ENCODE peak calls at places on chromosomes 11 and 22, in four cellular contexts. I is testis, F is breast epithelium, N is ovary. L is an unnamed sample.

GRCh38 chr11:8584511-8584910 is 9.5 kb downstream of the STK33 start:
- DNase-seq in I (no peak), F (no peak), N (no peak), L (no peak)

GRCh38 chr22:19940536-19941364 is 822 bp upstream of the COMT start:
- DNase-seq in I (no peak), F (no peak), N (peak), L (no peak)

GRCh38 chr22:17920992-17921650 is 103.2 kb downstream of the MICAL3 start:
- DNase-seq in I (no peak), F (no peak), N (no peak), L (no peak)

GRCh38 chr11:75320046-75320618 is 31.3 kb downstream of the ARRB1 start:
- DNase-seq in I (no peak), F (no peak), N (peak), L (no peak)

GRCh38 chr11:19432370-19433163 is 191.8 kb upstream of the E2F8 start:
- DNase-seq in I (no peak), F (no peak), N (no peak), L (peak)

GRCh38 chr22:27264184-27264583 is 537.4 kb downstream of the MN1 start:
- DNase-seq in I (no peak), F (no peak), N (no peak), L (no peak)

GRCh38 chr11:12275818-12276217 is 101.6 kb upstream of the PARVA start:
- DNase-seq in I (no peak), F (no peak), N (peak), L (no peak)

GRCh38 chr22:18095101-18095805 is 15.4 kb upstream of the TUBA8 start:
- DNase-seq in I (no peak), F (no peak), N (no peak), L (no peak)

GRCh38 chr11:60951909-60952741 is at the start of gene SLC15A3:
- DNase-seq in I (peak), F (peak), N (peak), L (peak)

GRCh38 chr11:10605941-10606381 is 37.5 kb upstream of the LYVE1 start:
- DNase-seq in I (peak), F (no peak), N (peak), L (no peak)

GRCh38 chr11:111934301-111934700 is 2.8 kb upstream of the DIXDC1 start:
- DNase-seq in I (no peak), F (no peak), N (no peak), L (no peak)

GRCh38 chr22:46578824-46579561 is 41.2 kb upstream of the GRAMD4 start:
- DNase-seq in I (no peak), F (no peak), N (no peak), L (peak)

GRCh38 chr11:45145083-45145420 is 1.4 kb upstream of the PRDM11 start:
- DNase-seq in I (no peak), F (no peak), N (no peak), L (no peak)

GRCh38 chr11:3341298-3341697 is 37.6 kb downstream of the ZNF195 start:
- DNase-seq in I (peak), F (peak), N (peak), L (peak)

GRCh38 chr11:10302744-10303557 is 1.9 kb upstream of the ADM start:
- DNase-seq in I (peak), F (peak), N (peak), L (peak)

DNA sequence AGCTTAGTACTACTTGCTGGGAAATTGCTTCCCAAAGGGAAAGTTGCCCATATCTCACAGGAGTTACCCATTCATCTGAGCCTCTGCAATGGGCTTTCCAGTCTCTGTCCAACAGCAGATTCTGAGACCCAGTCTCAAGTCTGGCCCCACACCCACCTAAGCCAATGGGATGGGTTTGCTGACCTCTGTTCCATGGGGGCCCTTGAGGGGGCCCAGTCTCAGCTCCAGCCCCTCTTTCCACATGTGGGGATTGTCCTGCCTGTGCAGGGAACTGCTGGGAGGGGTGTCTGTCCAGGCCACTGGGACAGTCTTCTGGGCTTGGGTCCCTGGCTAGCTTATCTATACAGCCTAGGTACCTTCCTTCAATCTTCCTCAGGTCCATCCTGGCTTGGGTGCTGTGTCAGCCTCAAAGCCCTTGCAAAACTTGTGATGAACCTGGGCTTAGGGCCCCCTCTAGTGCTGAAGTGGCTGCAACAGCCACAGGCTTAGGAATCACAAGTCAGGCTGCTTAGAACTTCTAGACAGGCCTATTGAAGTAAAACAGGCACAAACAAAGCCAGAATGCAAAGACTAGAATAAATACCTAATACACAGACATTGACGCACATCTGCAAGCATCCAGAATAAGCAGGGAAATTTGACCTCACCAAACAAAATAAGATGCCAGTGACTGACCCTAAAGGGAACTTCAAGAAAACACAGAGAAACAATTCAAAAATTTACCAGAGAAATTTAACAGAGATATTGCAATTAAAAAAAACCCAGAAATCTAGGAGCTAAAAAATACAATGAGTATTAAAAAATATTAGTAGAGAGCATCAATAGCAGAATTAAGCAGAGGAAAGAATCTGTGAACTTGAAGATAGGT is 11.7 kb upstream of the PATL1 start:
- DNase-seq in I (peak), F (peak), N (peak), L (peak)
- TF ChIP-seq POLR2A in I (no peak), F (no peak), N (no peak), L (no peak)

DNA sequence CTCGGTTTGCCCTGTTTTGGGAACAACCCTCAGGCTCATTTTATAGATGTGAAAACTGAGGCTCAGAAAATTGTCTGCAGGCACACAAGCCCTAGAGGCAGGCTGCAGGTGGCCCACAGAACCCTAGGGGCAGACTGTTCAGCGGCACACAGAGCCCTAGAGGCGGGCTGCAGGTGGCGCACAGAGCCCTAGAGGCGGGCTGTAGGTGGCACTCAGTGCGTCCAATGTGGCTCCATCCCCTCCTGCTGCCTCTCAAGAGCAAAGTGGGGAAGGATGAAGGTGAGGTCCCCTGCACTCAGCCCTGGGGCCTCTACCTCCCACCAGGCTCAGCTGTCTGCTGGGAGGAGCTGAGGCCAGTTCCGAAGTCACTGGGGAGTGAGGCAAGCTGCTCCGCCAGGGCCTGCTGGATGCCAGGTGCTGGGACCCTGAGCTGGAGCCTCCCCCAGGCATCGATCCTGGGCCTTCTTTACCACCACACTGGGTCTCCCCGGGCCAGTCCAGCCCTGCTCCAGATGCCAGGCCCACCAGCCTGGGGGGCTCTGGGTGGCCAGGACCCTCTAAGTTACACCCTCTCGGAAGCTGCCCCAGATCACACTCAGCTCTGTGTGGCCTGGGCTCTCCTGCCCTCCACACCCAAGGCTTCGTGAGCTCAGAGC is 2.3 kb downstream of the ACY3 start:
- DNase-seq in I (no peak), F (no peak), N (no peak), L (peak)
- H3K27ac ChIP-seq in I (no peak), F (no peak), N (no peak), L (no peak)

GRCh38 chr11:79436911-79437273 is 3.9 kb downstream of the TENM4 start:
- DNase-seq in I (no peak), F (no peak), N (no peak), L (no peak)

GRCh38 chr11:79437274-79437980 is 3.4 kb downstream of the TENM4 start:
- DNase-seq in I (peak), F (no peak), N (peak), L (peak)

GRCh38 chr11:79438631-79439429 is 2.0 kb downstream of the TENM4 start:
- DNase-seq in I (peak), F (no peak), N (peak), L (peak)

GRCh38 chr11:79439430-79439892 is 1.4 kb downstream of the TENM4 start:
- DNase-seq in I (peak), F (no peak), N (peak), L (no peak)

DNA sequence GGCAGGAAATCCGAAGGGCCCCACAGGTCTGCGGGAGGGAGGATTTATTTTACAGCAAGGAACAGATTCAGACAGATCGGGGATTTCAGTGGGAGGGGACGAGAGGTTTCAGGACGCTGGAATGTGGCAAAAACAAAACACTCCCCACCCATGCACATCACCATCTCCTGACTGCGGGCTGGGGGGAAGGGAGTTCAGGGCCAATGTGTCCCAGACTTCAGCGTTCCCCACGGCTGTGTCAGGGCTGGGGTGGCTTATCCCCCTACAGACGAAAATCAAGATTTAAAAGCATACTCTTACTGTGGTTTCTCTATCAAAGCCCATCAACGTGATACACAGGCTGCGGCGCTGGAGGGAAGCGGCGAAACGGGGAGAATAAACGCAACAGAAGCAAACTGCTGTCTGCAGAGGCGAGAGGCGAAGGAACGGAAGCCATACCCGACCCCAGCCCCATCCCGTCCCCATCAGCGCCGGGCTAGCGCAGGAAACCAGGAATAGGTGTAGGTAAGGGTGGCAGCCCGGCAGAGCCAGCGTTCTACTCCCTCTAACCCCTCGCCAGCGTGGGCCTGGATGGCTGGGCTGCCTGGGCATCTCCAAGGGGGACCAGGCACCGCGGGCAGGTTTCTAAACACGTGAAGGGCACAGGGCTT is 2.7 kb downstream of the TENM4 start:
- DNase-seq in I (peak), F (no peak), N (peak), L (no peak)
- H3K4me3 ChIP-seq in I (peak), F (peak), N (peak), L (no peak)

GRCh38 chr11:77302752-77303151 is 1.3 kb upstream of the GDPD4 start:
- DNase-seq in I (no peak), F (no peak), N (no peak), L (no peak)
- TF ChIP-seq POLR2A in I (no peak), F (no peak), N (no peak), L (no peak)

DNA sequence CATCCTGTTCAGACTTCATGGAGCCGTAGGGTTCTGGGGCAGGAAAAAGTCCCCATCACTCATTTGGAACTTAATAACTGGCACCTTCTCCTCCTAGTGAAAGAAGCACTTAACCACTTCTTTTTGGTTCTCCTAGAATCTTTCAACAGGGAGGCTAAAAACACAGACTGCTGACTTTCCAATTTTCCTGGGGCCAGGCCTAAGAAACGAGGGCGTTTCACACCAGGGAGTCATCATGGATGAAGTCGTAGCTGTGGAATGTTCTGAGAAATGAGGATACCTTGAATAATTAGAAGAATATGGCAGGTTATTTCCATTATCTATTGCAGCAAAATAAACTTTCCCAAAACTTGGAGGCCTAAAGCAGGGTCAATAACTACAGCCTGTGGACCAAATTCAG is 26.0 kb upstream of the API5 start:
- DNase-seq in I (no peak), F (no peak), N (no peak), L (no peak)
- H3K27ac ChIP-seq in I (no peak), F (no peak), N (no peak), L (no peak)

GRCh38 chr11:64876835-64877341 is 1.5 kb downstream of the EHD1 start:
- DNase-seq in I (peak), F (peak), N (no peak), L (peak)
- H3K4me3 ChIP-seq in I (peak), F (peak), N (peak), L (no peak)

GRCh38 chr11:105884436-105884835 is 137.6 kb downstream of the MSANTD4 start:
- DNase-seq in I (no peak), F (no peak), N (no peak), L (no peak)
- TF ChIP-seq POLR2A in I (no peak), F (no peak), N (no peak), L (no peak)

GRCh38 chr11:76823481-76824028 is 37.2 kb upstream of the ACER3 start:
- DNase-seq in I (no peak), F (no peak), N (no peak), L (no peak)
- H3K27ac ChIP-seq in I (no peak), F (no peak), N (no peak), L (peak)

GRCh38 chr22:31248138-31248745 is 36.1 kb downstream of the LIMK2 start:
- DNase-seq in I (peak), F (peak), N (peak), L (peak)
- H3K4me3 ChIP-seq in I (peak), F (peak), N (peak), L (peak)

DNA sequence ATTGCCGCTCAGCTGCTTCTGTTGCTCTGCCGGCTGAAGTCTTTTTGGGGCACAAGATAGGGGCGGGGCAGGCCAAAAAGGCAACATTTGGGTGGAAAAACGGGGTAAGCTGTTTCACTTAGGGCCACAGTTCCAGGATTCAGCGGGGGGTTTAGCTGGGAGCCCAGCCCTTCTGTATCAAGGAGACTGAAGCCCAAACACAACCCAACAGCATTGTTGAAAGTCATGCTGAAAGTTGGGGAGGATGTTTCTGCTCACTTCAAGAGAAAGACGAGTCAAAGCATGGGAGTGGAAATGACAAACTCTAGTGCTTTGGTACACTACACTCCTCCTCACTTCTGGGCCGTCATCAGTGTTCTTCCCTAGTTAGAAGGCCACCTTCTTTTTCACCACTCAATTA is 56.1 kb upstream of the GNAZ start:
- DNase-seq in I (no peak), F (no peak), N (no peak), L (no peak)
- TF ChIP-seq POLR2A in I (no peak), F (no peak), N (no peak), L (no peak)